ENCODE peak calls at places on chromosomes 4 and X, in nine cellular contexts. N is astrocyte, Z is HepG2, Q is thoracic aorta, S is A549, F is MCF 10A, P is WTC11, L is AG09309, C is fibroblast of the aortic adventitia. G is an unnamed sample.

GRCh38 chr4:159764343-159764952 is 661.6 kb downstream of the RAPGEF2 start:
- DNase-seq in N (peak), Z (peak), Q (no peak), S (peak), F (peak), P (no peak), L (no peak), C (peak), G (peak)

GRCh38 chrX:39813631-39814246 is 284.0 kb downstream of the BCOR start:
- DNase-seq in N (peak), Z (no peak), Q (peak), S (no peak), F (peak), P (no peak), L (no peak), C (peak), G (peak)

GRCh38 chrX:11412715-11413623 is 119.8 kb downstream of the AMELX start:
- DNase-seq in N (peak), Z (no peak), Q (no peak), S (no peak), F (peak), P (no peak), L (no peak), C (peak), G (peak)

GRCh38 chr4:13705521-13706035 is 78.1 kb upstream of the BOD1L1 start:
- DNase-seq in N (no peak), Z (no peak), Q (no peak), S (no peak), F (peak), P (no peak), L (no peak), C (no peak), G (no peak)

GRCh38 chr4:184906480-184907097 is 80.8 kb upstream of the ACSL1 start:
- DNase-seq in N (no peak), Z (no peak), Q (no peak), S (no peak), F (no peak), P (no peak), L (no peak), C (no peak), G (no peak)

GRCh38 chr4:151841107-151841506 is 80.3 kb upstream of the GATB start:
- DNase-seq in N (no peak), Z (no peak), Q (no peak), S (no peak), F (no peak), P (no peak), L (no peak), C (no peak), G (no peak)

GRCh38 chr4:102036619-102037376 is 246.3 kb downstream of the BANK1 start:
- DNase-seq in N (peak), Z (no peak), Q (no peak), S (no peak), F (no peak), P (no peak), L (no peak), C (peak), G (peak)

GRCh38 chr4:92270908-92271307 is 32.9 kb upstream of the GRID2 start:
- DNase-seq in N (no peak), Z (no peak), Q (no peak), S (no peak), F (peak), P (no peak), L (no peak), C (no peak), G (no peak)

GRCh38 chr4:172601195-172601594 is 567.4 kb upstream of the GALNT7 start:
- DNase-seq in N (no peak), Z (no peak), Q (no peak), S (no peak), F (no peak), P (no peak), L (no peak), C (no peak), G (no peak)

GRCh38 chr4:47374477-47374876 is 89.0 kb downstream of the COMMD8 start:
- DNase-seq in N (peak), Z (no peak), Q (no peak), S (no peak), F (peak), P (no peak), L (peak), C (no peak), G (peak)

GRCh38 chr4:89482248-89482647 is 174.6 kb upstream of the GPRIN3 start:
- DNase-seq in N (peak), Z (peak), Q (no peak), S (peak), F (peak), P (peak), L (no peak), C (peak), G (peak)

GRCh38 chr4:6474053-6474568 is 1.7 kb upstream of the PPP2R2C start:
- DNase-seq in N (no peak), Z (peak), Q (no peak), S (peak), F (peak), P (peak), L (no peak), C (no peak), G (no peak)

GRCh38 chrX:56764153-56764974 is 35.3 kb downstream of the NBDY start:
- DNase-seq in N (peak), Z (peak), Q (no peak), S (peak), F (peak), P (peak), L (peak), C (peak), G (peak)

GRCh38 chr4:148092316-148093014 is 349.7 kb downstream of the NR3C2 start:
- DNase-seq in N (no peak), Z (no peak), Q (no peak), S (no peak), F (no peak), P (no peak), L (no peak), C (peak), G (no peak)

GRCh38 chr4:1403591-1404572 is 2.4 kb downstream of the NKX1-1 start:
- DNase-seq in N (no peak), Z (no peak), Q (no peak), S (no peak), F (no peak), P (no peak), L (no peak), C (no peak), G (no peak)

GRCh38 chr4:3436798-3437581 is 4.8 kb upstream of the HGFAC start:
- DNase-seq in N (peak), Z (no peak), Q (no peak), S (peak), F (peak), P (no peak), L (no peak), C (peak), G (peak)

GRCh38 chr4:48332661-48333060 is 8.7 kb upstream of the SLAIN2 start:
- DNase-seq in N (no peak), Z (no peak), Q (no peak), S (no peak), F (no peak), P (no peak), L (no peak), C (no peak), G (no peak)

GRCh38 chrX:19725545-19726102 is 161.8 kb downstream of the SH3KBP1 start:
- DNase-seq in N (no peak), Z (no peak), Q (no peak), S (no peak), F (peak), P (no peak), L (no peak), C (no peak), G (no peak)

GRCh38 chrX:70332600-70332999 is 42.7 kb downstream of the KIF4A start:
- DNase-seq in N (no peak), Z (no peak), Q (no peak), S (peak), F (no peak), P (no peak), L (no peak), C (no peak), G (no peak)

GRCh38 chr4:155552180-155552579 is 114.5 kb upstream of the GUCY1A1 start:
- DNase-seq in N (peak), Z (no peak), Q (no peak), S (no peak), F (peak), P (peak), L (no peak), C (no peak), G (peak)

GRCh38 chr4:95432466-95432865 is 116.3 kb downstream of the UNC5C start:
- DNase-seq in N (no peak), Z (no peak), Q (no peak), S (no peak), F (no peak), P (no peak), L (no peak), C (no peak), G (no peak)

GRCh38 chrX:41350150-41350975 is 16.4 kb downstream of the DDX3X start:
- DNase-seq in N (no peak), Z (no peak), Q (no peak), S (no peak), F (no peak), P (no peak), L (no peak), C (peak), G (no peak)

GRCh38 chrX:29641461-29641860 is 573.9 kb upstream of the MAGEB2 start:
- DNase-seq in N (no peak), Z (no peak), Q (no peak), S (no peak), F (no peak), P (no peak), L (no peak), C (no peak), G (no peak)

GRCh38 chr4:25106363-25107151 is 53.7 kb downstream of the SEPSECS start:
- DNase-seq in N (no peak), Z (no peak), Q (no peak), S (no peak), F (no peak), P (no peak), L (no peak), C (no peak), G (no peak)

GRCh38 chrX:146224442-146224841 is 406.8 kb downstream of the SLITRK2 start:
- DNase-seq in N (no peak), Z (no peak), Q (no peak), S (no peak), F (peak), P (no peak), L (no peak), C (no peak), G (no peak)

GRCh38 chrX:40097492-40098263 is at the start of gene BCOR:
- DNase-seq in N (no peak), Z (no peak), Q (no peak), S (peak), F (peak), P (peak), L (no peak), C (peak), G (no peak)

GRCh38 chr4:7823416-7823824 is 116.2 kb downstream of the AFAP1 start:
- DNase-seq in N (no peak), Z (peak), Q (no peak), S (no peak), F (no peak), P (no peak), L (no peak), C (peak), G (peak)

GRCh38 chr4:176805155-176805554 is 12.4 kb upstream of the VEGFC start:
- DNase-seq in N (peak), Z (no peak), Q (no peak), S (no peak), F (peak), P (no peak), L (no peak), C (peak), G (peak)

GRCh38 chr4:107153228-107153627 is 117.1 kb upstream of the DKK2 start:
- DNase-seq in N (no peak), Z (peak), Q (no peak), S (no peak), F (peak), P (peak), L (no peak), C (peak), G (peak)
- TF ChIP-seq CTCF in N (peak), Z (peak), Q (no peak), S (no peak), F (no peak), P (peak), L (peak), C (peak), G (peak)

DNA sequence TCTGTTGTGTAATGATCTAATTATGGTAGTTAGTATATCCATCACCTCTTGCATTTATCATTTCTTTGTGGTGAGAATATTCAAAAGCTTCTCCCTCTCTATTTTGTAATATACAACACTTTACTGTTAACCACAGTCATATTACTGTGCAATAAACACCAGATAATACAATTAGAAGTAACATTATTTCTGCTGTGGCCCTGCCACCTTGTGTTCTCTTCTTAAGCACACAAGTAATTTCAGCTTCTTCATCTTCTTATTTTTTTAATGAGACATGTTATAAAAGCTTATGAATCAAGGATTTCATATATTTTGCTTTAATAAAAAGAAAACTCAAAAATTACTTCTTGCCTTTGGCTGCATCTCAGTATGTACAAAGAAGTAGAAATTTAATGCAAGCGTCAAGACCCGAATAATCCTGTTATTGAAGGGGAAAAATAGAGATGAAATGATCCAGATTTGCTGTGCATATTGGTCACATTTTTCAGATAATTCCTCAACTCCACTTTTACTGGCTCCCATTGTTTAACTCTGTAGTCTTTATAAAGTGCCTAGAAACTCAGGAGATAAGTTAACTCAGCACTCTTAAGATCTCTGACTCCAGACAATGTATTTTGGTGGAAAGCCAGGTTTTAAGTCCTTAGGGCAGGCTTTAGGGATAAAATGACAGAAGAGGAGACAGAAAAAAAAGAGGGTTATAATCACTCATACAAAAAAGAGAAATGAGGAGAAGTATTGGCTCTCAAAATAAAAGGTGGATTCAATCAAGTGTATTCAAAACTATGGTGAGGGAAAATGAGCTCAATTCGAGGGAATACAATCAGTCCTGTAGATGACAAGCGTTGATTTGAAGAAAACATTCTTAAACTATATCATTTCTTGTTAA is 675.0 kb upstream of the INTU start:
- DNase-seq in N (no peak), Z (no peak), Q (no peak), S (no peak), F (peak), P (no peak), L (peak), C (peak), G (peak)
- TF ChIP-seq CTCF in N (no peak), Z (no peak), Q (no peak), S (no peak), F (peak), P (no peak), L (peak), C (peak), G (peak)

DNA sequence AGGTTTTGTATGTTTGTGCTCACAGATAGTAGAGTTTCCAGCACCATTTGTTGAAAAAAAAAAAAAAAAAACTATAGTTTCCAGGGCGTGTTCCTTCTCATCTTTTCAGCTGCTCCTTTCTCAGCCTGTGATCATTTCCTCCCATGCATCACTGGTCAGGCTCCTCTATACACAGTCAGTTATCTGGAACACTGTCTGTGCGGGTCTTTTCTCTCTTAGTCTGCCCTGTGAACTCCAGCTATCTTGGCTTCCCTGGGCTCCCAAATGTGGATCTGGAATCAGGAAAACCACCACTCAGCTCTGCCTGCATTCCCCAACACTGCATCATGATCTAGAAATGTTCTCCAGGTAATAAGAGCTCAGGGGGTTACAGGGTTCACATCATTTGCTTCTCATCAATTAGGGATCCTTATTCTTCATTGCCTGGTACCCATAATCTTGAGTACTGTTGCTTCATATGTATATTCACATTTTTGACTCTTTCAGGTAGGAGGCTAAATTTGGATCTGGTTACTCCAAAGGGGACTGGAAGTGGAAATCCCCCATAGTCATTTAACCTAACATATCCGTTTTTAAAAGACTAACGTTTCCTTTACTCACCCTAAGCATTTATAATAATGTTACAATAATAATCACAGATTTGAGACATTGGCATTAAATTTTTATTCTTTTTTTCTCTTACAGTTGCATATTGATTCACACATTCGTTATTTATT is 221.8 kb upstream of the KLF3 start:
- DNase-seq in N (no peak), Z (no peak), Q (no peak), S (no peak), F (no peak), P (no peak), L (no peak), C (no peak), G (no peak)
- TF ChIP-seq CTCF in N (no peak), Z (no peak), Q (no peak), S (no peak), F (no peak), P (no peak), L (no peak), C (no peak), G (no peak)

DNA sequence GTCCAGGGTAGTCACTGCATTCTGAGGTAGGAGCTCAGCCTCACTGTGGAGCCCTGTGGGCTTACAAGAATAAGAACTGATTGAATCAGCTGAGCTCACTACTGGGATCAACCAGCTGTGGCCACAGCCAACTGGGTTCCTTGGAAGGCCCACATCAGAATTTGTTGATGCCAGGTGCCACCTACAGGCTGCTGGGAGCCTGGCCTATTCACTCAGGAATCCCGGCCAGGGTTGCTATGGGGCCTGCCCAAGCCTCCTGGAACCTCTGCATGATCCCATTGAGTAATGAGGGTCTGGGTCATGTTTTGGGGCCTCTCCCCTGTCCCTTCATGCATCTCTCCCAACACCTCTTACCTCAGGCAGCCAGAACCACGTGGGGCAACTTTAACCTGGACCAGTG is 53.9 kb upstream of the KIAA1210 start:
- DNase-seq in N (no peak), Z (peak), Q (no peak), S (peak), F (peak), P (peak), L (no peak), C (peak), G (peak)
- TF ChIP-seq CTCF in N (peak), Z (peak), Q (no peak), S (peak), F (no peak), P (no peak), L (no peak), C (peak), G (peak)

GRCh38 chr4:74830928-74831327 is 36.6 kb upstream of the BTC start:
- DNase-seq in N (no peak), Z (no peak), Q (no peak), S (no peak), F (no peak), P (no peak), L (no peak), C (no peak), G (peak)
- TF ChIP-seq CTCF in N (peak), Z (no peak), Q (no peak), S (no peak), F (no peak), P (no peak), L (peak), C (peak), G (peak)

GRCh38 chr4:56626963-56627362 is 54.1 kb downstream of the HOPX start:
- DNase-seq in N (no peak), Z (peak), Q (no peak), S (no peak), F (no peak), P (no peak), L (no peak), C (no peak), G (no peak)
- TF ChIP-seq CTCF in N (no peak), Z (peak), Q (no peak), S (no peak), F (no peak), P (no peak), L (peak), C (no peak), G (no peak)

DNA sequence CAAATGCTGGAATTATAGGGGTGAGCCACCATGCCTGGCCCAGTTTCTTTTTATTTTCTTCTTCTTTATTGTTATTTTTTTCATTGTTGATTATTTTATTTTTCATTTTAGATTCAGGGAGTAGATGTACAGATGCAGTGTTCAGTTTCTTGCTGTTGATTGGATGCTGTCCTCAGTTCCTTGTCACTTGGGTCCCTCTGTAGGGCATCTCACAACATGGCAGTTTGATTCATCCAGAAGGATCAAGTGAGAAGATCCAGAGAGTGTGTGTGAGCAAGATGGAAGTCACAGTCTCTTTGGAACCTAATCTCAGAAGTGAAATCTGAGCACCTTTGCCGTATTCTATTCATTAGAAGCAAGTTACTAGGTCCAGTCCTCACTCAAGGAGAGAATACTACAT is 20.9 kb downstream of the HMGB3 start:
- DNase-seq in N (no peak), Z (peak), Q (no peak), S (no peak), F (peak), P (no peak), L (no peak), C (no peak), G (peak)
- TF ChIP-seq CTCF in N (no peak), Z (peak), Q (no peak), S (no peak), F (no peak), P (no peak), L (peak), C (no peak), G (no peak)